ENCODE peak calls at places on chromosomes 5 and 9, in six cellular contexts. E is thoracic aorta; A is iris pigment epithelial cell; M is activated CD8-positive, alpha-beta memory T cell treated with anti-CD3 and anti-CD28 coated beads for 48 hours; X is central memory CD4-positive, alpha-beta T cell; R is activated naive CD8-positive, alpha-beta T cell treated with anti-CD3 and anti-CD28 coated beads, Interleukin-2, amount 50 U/mL, for 16 hours. I is an unnamed sample.

GRCh38 chr5:172777381-172778222 is 6.6 kb upstream of the DUSP1 start:
- DNase-seq in X (peak), M (peak), R (peak), E (peak), A (peak), I (peak)

GRCh38 chr9:33952066-33952465 is 96.6 kb downstream of the UBAP2 start:
- DNase-seq in A (no peak), R (no peak), M (no peak), E (no peak), X (no peak), I (no peak)

GRCh38 chr5:149938272-149938671 is 6.3 kb downstream of the PDE6A start:
- DNase-seq in E (no peak), M (no peak), A (peak), X (no peak), R (no peak), I (no peak)

GRCh38 chr9:75890541-75891276 is at the start of gene PCSK5:
- DNase-seq in A (peak), E (peak), M (peak), X (peak), R (peak), I (peak)

GRCh38 chr9:112911736-112912135 is 21.1 kb upstream of the SLC46A2 start:
- DNase-seq in R (no peak), X (no peak), A (no peak), E (no peak), M (no peak), I (no peak)

GRCh38 chr9:14306672-14307646 is 7.0 kb downstream of the NFIB start:
- DNase-seq in R (no peak), X (no peak), A (no peak), E (no peak), M (no peak), I (no peak)

GRCh38 chr5:31722111-31722510 is 83.2 kb downstream of the PDZD2 start:
- DNase-seq in A (no peak), E (no peak), X (no peak), R (no peak), M (no peak), I (no peak)

GRCh38 chr9:121718501-121718900 is 67.1 kb downstream of the DAB2IP start:
- DNase-seq in R (no peak), E (no peak), A (no peak), X (no peak), M (no peak), I (no peak)

GRCh38 chr5:16160706-16161105 is 18.9 kb downstream of the MARCHF11 start:
- DNase-seq in A (peak), R (no peak), X (no peak), E (no peak), M (no peak), I (peak)

GRCh38 chr5:127840809-127841208 is 137.6 kb downstream of the CCDC192 start:
- DNase-seq in R (no peak), A (no peak), X (no peak), E (no peak), M (no peak), I (no peak)